ENCODE peak calls at places on chromosomes 11 and 22, in ten cellular contexts. R is AG10803, W is cardiac fibroblast, D is fibroblast of mammary gland, O is heart left ventricle, S is brain microvascular endothelial cell, L is BE2C, G is cardiac muscle cell, Z is astrocyte of the spinal cord, X is tibial artery. U is an unnamed sample.

GRCh38 chr22:37043828-37044538 is 7.6 kb upstream of the KCTD17 start:
- DNase-seq in Z (no peak), O (peak), G (peak), W (peak), X (no peak), L (peak), S (no peak), D (peak), R (peak), U (peak)

GRCh38 chr11:7905549-7905948 is 25.5 kb downstream of the OR10A6 start:
- DNase-seq in G (no peak), W (no peak), O (no peak), L (no peak), R (no peak), D (no peak), X (no peak), S (no peak), Z (no peak), U (no peak)

GRCh38 chr11:122633219-122633829 is 22.2 kb upstream of the UBASH3B start:
- DNase-seq in L (no peak), G (peak), X (no peak), Z (peak), O (no peak), S (peak), R (peak), D (peak), W (peak), U (no peak)

GRCh38 chr11:118921929-118922744 is 3.6 kb downstream of the BCL9L start:
- DNase-seq in W (peak), L (peak), R (peak), Z (no peak), X (peak), D (peak), G (peak), O (peak), S (no peak), U (no peak)

GRCh38 chr11:33687733-33688479 is 12.7 kb downstream of the C11orf91 start:
- DNase-seq in L (peak), R (peak), O (no peak), Z (peak), D (peak), G (peak), S (peak), X (no peak), W (peak), U (no peak)

GRCh38 chr11:134289789-134290188 is 13.6 kb downstream of the GLB1L3 start:
- DNase-seq in W (no peak), L (no peak), X (no peak), G (peak), Z (no peak), D (no peak), S (no peak), R (no peak), O (no peak), U (no peak)

GRCh38 chr22:28103596-28103995 is 184.5 kb upstream of the PITPNB start:
- DNase-seq in R (peak), Z (no peak), D (no peak), X (no peak), L (no peak), O (no peak), W (peak), S (no peak), G (no peak), U (no peak)

GRCh38 chr11:64598106-64598796 is 7.2 kb downstream of the SLC22A12 start:
- DNase-seq in W (no peak), S (no peak), X (no peak), R (no peak), O (peak), L (no peak), Z (no peak), D (no peak), G (no peak), U (peak)

GRCh38 chr22:29382575-29383328 is 5.6 kb downstream of the AP1B1 start:
- DNase-seq in Z (no peak), R (no peak), X (peak), L (no peak), O (no peak), S (no peak), D (no peak), G (no peak), W (no peak), U (no peak)

GRCh38 chr22:18905540-18906409 is at the start of gene DGCR6:
- DNase-seq in W (no peak), S (no peak), L (peak), G (no peak), Z (no peak), D (no peak), R (no peak), X (no peak), O (no peak), U (no peak)

GRCh38 chr11:61277186-61277972 is 17.7 kb downstream of the VWCE start:
- DNase-seq in O (no peak), X (no peak), W (no peak), R (no peak), Z (no peak), G (no peak), L (no peak), S (no peak), D (no peak), U (no peak)

GRCh38 chr22:40480996-40481395 is 110.6 kb downstream of the SGSM3 start:
- DNase-seq in W (no peak), L (no peak), X (no peak), S (no peak), O (no peak), D (no peak), G (no peak), Z (no peak), R (no peak), U (no peak)

GRCh38 chr11:65355013-65355775 is 643 bp downstream of the TIGD3 start:
- DNase-seq in L (peak), R (no peak), O (peak), W (peak), Z (no peak), D (no peak), G (peak), X (no peak), S (no peak), U (no peak)

GRCh38 chr11:72141066-72141465 is 5.5 kb downstream of the FOLR3 start:
- DNase-seq in S (peak), G (no peak), Z (peak), O (no peak), W (peak), L (no peak), X (no peak), R (peak), D (peak), U (no peak)

DNA sequence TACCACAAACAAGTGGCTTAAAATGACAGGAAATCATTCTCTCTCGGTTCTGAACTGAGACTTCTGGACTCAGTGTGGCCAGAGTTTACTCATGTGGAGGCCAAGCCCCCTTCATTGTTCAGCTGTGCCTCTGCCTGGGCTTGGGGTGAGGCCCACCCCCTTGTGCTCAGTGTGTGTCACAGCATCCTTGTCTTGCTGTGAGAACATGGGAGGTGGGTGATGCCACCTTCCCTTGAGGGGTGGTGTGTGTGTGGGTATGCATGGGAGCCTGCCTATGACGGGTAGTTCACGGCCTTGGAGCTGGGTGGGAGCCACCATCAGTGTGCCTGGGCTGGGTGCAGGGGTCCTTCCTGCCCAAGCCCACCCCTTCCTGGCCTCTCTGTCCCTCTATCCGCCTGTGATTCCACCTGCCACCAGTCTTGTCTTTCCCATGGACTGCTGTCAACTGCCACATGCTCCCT is 101.7 kb downstream of the MORC2 start:
- DNase-seq in O (peak), D (no peak), W (peak), L (no peak), Z (no peak), R (no peak), X (peak), S (no peak), G (no peak), U (no peak)
- TF ChIP-seq CTCF in O (no peak), D (peak), W (peak), L (no peak), Z (no peak), R (no peak), X (no peak), S (peak), G (no peak), U (no peak)

GRCh38 chr11:14304601-14305000 is 54.4 kb downstream of the RRAS2 start:
- DNase-seq in L (no peak), W (no peak), O (no peak), Z (no peak), S (no peak), R (no peak), G (peak), X (no peak), D (no peak), U (no peak)
- TF ChIP-seq CTCF in L (no peak), W (no peak), O (no peak), Z (no peak), S (no peak), R (no peak), G (no peak), X (no peak), D (no peak), U (no peak)

GRCh38 chr11:107744736-107745135 is 32.9 kb upstream of the SLN start:
- DNase-seq in W (no peak), L (no peak), G (no peak), S (no peak), R (no peak), O (no peak), D (no peak), Z (no peak), X (no peak), U (no peak)

GRCh38 chr11:107740256-107740655 is 28.4 kb upstream of the SLN start:
- DNase-seq in Z (peak), S (no peak), L (no peak), O (no peak), W (peak), G (no peak), D (peak), X (no peak), R (peak), U (no peak)

GRCh38 chr11:107736546-107736945 is 24.7 kb upstream of the SLN start:
- DNase-seq in O (no peak), D (no peak), S (no peak), W (no peak), L (no peak), X (no peak), G (no peak), R (no peak), Z (no peak), U (no peak)

GRCh38 chr11:107743161-107743560 is 31.3 kb upstream of the SLN start:
- DNase-seq in W (no peak), G (no peak), Z (no peak), L (no peak), R (no peak), X (no peak), S (no peak), O (no peak), D (no peak), U (no peak)

GRCh38 chr11:107741044-107741823 is 29.4 kb upstream of the SLN start:
- DNase-seq in D (peak), X (no peak), G (peak), O (no peak), L (peak), W (peak), Z (peak), S (peak), R (peak), U (no peak)
- TF ChIP-seq CTCF in D (peak), X (no peak), G (peak), O (peak), L (peak), W (peak), Z (peak), S (peak), R (peak), U (peak)

DNA sequence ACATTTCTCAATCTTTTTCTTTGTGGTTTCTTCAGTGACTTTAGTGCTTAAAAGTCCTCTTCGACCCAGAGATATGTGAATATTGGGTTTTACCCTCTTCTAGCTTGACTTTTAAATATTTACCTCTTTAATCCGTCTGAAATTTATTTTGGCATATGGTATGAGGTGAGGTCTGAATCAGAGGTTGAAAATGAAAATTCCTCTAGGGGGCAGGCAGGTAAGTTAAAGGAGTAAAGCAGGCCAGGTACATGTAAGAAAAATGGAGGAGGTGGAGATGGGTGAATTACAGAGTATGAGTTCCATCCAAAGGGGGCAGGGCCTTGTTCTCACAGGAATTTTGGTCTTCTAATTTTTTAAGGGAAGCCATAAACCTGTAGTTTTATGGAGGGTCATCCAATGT is 263.8 kb upstream of the NARS2 start:
- DNase-seq in L (no peak), D (no peak), Z (no peak), X (no peak), G (no peak), R (no peak), S (no peak), O (no peak), W (no peak), U (no peak)
- TF ChIP-seq CTCF in L (peak), D (no peak), Z (no peak), X (no peak), G (no peak), R (no peak), S (no peak), O (no peak), W (no peak), U (no peak)

GRCh38 chr11:93772123-93772522 is 12.0 kb upstream of the MED17 start:
- DNase-seq in L (no peak), S (no peak), O (no peak), R (no peak), W (no peak), Z (no peak), X (no peak), G (no peak), D (no peak), U (no peak)

GRCh38 chr11:93773045-93773477 is 11.0 kb upstream of the MED17 start:
- DNase-seq in G (peak), D (no peak), X (no peak), L (no peak), R (no peak), Z (no peak), W (no peak), S (no peak), O (no peak), U (no peak)

GRCh38 chr11:93773601-93774200 is 10.4 kb upstream of the MED17 start:
- DNase-seq in O (no peak), Z (no peak), L (no peak), W (no peak), G (no peak), X (no peak), D (no peak), S (no peak), R (no peak), U (no peak)

GRCh38 chr11:93770160-93770559 is 13.9 kb upstream of the MED17 start:
- DNase-seq in L (no peak), X (no peak), G (no peak), R (no peak), W (no peak), Z (no peak), D (no peak), O (no peak), S (no peak), U (no peak)

DNA sequence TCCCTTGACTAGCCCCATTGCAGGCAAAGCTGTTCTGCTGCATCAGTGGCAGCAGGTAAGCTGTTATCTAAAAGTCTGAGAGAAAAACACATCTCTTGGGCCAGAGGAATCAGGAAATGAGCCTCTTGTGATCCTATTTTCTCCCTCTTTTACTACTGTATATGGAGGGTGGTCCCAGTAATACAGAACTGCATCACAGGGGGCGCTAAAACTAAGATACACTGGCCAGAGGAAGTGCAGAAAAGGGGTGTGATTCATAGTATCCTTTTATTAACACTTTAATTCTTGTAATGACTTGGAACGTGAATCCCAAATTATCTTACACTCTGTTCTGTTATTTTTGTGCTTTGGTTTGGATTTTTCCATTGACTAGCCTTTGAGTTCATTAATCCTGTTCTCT is 8.8 kb upstream of the MED17 start:
- DNase-seq in D (no peak), W (peak), O (no peak), S (peak), X (no peak), G (peak), R (no peak), L (peak), Z (no peak), U (no peak)
- TF ChIP-seq CTCF in D (peak), W (peak), O (no peak), S (peak), X (no peak), G (peak), R (peak), L (peak), Z (peak), U (peak)

DNA sequence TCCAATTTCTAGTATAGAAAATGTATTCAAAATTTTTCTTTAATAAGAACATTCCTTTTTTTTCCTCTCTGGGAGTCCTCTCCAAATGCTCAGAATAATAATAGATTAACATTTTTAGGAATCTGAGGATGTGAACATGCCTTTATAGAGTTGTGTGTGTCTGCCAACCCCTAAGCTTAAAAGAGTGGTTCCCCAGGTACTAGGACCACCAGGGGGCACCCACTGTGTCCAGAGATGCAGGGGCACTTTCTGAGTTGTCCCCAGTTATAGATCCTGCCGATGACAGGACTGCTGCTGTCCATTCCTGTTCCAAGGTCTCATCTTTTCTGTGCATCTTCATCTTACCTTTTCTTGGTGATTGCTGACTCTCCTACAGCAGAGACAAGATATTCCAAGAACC is 27.0 kb upstream of the MICAL2 start:
- DNase-seq in X (peak), Z (no peak), D (no peak), L (no peak), R (no peak), O (no peak), S (no peak), W (no peak), G (no peak), U (no peak)
- TF ChIP-seq CTCF in X (no peak), Z (no peak), D (peak), L (peak), R (no peak), O (no peak), S (peak), W (peak), G (peak), U (no peak)

GRCh38 chr11:111762981-111763643 is 3.1 kb downstream of the PPP2R1B start:
- DNase-seq in L (no peak), X (no peak), D (peak), S (no peak), G (no peak), Z (peak), W (peak), O (no peak), R (no peak), U (no peak)
- TF ChIP-seq CTCF in L (peak), X (no peak), D (peak), S (peak), G (peak), Z (peak), W (peak), O (no peak), R (peak), U (no peak)

DNA sequence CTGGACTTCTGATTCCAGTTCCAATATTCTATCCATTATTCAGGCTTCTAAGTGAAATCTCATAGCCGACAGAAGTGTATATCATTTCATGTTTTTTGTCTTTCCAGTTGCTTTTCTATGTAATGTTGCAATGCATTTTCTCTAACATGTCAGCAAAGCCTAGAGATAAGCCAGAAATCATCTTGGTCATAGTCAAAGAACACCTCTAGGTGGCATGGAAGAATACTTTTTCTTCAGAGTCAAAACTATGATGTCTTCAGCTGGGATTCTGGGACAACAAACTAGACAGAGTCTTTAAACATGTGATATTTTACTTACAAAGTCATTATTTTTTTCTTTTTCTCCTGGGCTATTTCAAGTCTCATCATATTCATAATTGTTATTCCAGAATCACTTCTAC is 4.4 kb downstream of the GAS2 start:
- DNase-seq in O (no peak), L (no peak), X (no peak), Z (no peak), R (no peak), D (no peak), W (peak), S (no peak), G (peak), U (no peak)
- TF ChIP-seq CTCF in O (no peak), L (peak), X (no peak), Z (peak), R (no peak), D (no peak), W (peak), S (peak), G (peak), U (no peak)

U was measured in CD14-positive monocyte.